ENCODE peak calls at places on chromosomes 5 and 9, in nine cellular contexts. One of them, this sample, is unnamed. For H3K4me1, the result is how much of the 10 kb centered on the place peaks cover.

GRCh38 chr5:139222346-139222745 is 24.2 kb upstream of the SIL1 start:
- DNase-seq in fibroblast of lung: no peak
- DNase-seq in cardiac muscle cell: no peak
- DNase-seq in adipocyte: no peak
- DNase-seq in heart left ventricle: no peak
- DNase-seq in mammary epithelial cell: no peak
- DNase-seq in PC-9: no peak
- DNase-seq in body of pancreas: no peak
- DNase-seq in endodermal cell: no peak
- DNase-seq in this sample: no peak

GRCh38 chr5:139710370-139711066 is 62.4 kb downstream of the CXXC5 start:
- DNase-seq in fibroblast of lung: peak
- DNase-seq in cardiac muscle cell: peak
- DNase-seq in adipocyte: peak
- DNase-seq in heart left ventricle: peak
- DNase-seq in mammary epithelial cell: peak
- DNase-seq in PC-9: no peak
- DNase-seq in body of pancreas: peak
- DNase-seq in endodermal cell: peak
- DNase-seq in this sample: peak

GRCh38 chr9:137678202-137678601 is 59.4 kb downstream of the EHMT1 start:
- DNase-seq in fibroblast of lung: no peak
- DNase-seq in cardiac muscle cell: no peak
- DNase-seq in adipocyte: no peak
- DNase-seq in heart left ventricle: no peak
- DNase-seq in mammary epithelial cell: no peak
- DNase-seq in PC-9: no peak
- DNase-seq in body of pancreas: no peak
- DNase-seq in endodermal cell: no peak
- DNase-seq in this sample: no peak

GRCh38 chr9:121784706-121785426 is 133.4 kb downstream of the DAB2IP start:
- DNase-seq in fibroblast of lung: no peak
- DNase-seq in cardiac muscle cell: no peak
- DNase-seq in adipocyte: peak
- DNase-seq in heart left ventricle: peak
- DNase-seq in mammary epithelial cell: no peak
- DNase-seq in PC-9: no peak
- DNase-seq in body of pancreas: no peak
- DNase-seq in endodermal cell: peak
- DNase-seq in this sample: no peak

GRCh38 chr9:130298663-130299279 is 33.2 kb downstream of the HMCN2 start:
- DNase-seq in fibroblast of lung: no peak
- DNase-seq in cardiac muscle cell: peak
- DNase-seq in adipocyte: peak
- DNase-seq in heart left ventricle: no peak
- DNase-seq in mammary epithelial cell: no peak
- DNase-seq in PC-9: no peak
- DNase-seq in body of pancreas: no peak
- DNase-seq in endodermal cell: peak
- DNase-seq in this sample: no peak

GRCh38 chr5:129431406-129431805 is 28.7 kb upstream of the ADAMTS19 start:
- DNase-seq in fibroblast of lung: no peak
- DNase-seq in cardiac muscle cell: no peak
- DNase-seq in adipocyte: no peak
- DNase-seq in heart left ventricle: no peak
- DNase-seq in mammary epithelial cell: no peak
- DNase-seq in PC-9: no peak
- DNase-seq in body of pancreas: no peak
- DNase-seq in endodermal cell: no peak
- DNase-seq in this sample: no peak

GRCh38 chr9:96867282-96867814 is 13.0 kb upstream of the ZNF782 start:
- DNase-seq in fibroblast of lung: no peak
- DNase-seq in cardiac muscle cell: no peak
- DNase-seq in adipocyte: no peak
- DNase-seq in heart left ventricle: no peak
- DNase-seq in mammary epithelial cell: no peak
- DNase-seq in PC-9: no peak
- DNase-seq in body of pancreas: no peak
- DNase-seq in endodermal cell: no peak
- DNase-seq in this sample: no peak

GRCh38 chr9:132560604-132561304 is 21.7 kb upstream of the BARHL1 start:
- DNase-seq in fibroblast of lung: no peak
- DNase-seq in cardiac muscle cell: peak
- DNase-seq in adipocyte: no peak
- DNase-seq in heart left ventricle: no peak
- DNase-seq in mammary epithelial cell: no peak
- DNase-seq in PC-9: no peak
- DNase-seq in body of pancreas: no peak
- DNase-seq in endodermal cell: no peak
- DNase-seq in this sample: no peak

GRCh38 chr5:59746261-59746765 is 147.2 kb downstream of the PDE4D start:
- DNase-seq in fibroblast of lung: peak
- DNase-seq in cardiac muscle cell: no peak
- DNase-seq in adipocyte: peak
- DNase-seq in heart left ventricle: no peak
- DNase-seq in mammary epithelial cell: peak
- DNase-seq in PC-9: peak
- DNase-seq in body of pancreas: no peak
- DNase-seq in endodermal cell: no peak
- DNase-seq in this sample: no peak

GRCh38 chr9:95425910-95426551 is 90.7 kb downstream of the PTCH1 start:
- DNase-seq in fibroblast of lung: peak
- DNase-seq in cardiac muscle cell: peak
- DNase-seq in adipocyte: peak
- DNase-seq in heart left ventricle: no peak
- DNase-seq in mammary epithelial cell: peak
- DNase-seq in PC-9: no peak
- DNase-seq in body of pancreas: peak
- DNase-seq in endodermal cell: peak
- DNase-seq in this sample: no peak

GRCh38 chr5:137632716-137633115 is 103.2 kb downstream of the KLHL3 start:
- DNase-seq in fibroblast of lung: peak
- DNase-seq in cardiac muscle cell: no peak
- DNase-seq in adipocyte: peak
- DNase-seq in heart left ventricle: no peak
- DNase-seq in mammary epithelial cell: no peak
- DNase-seq in PC-9: no peak
- DNase-seq in body of pancreas: no peak
- DNase-seq in endodermal cell: no peak
- DNase-seq in this sample: no peak

GRCh38 chr9:37371565-37372464 is 50.7 kb upstream of the GRHPR start:
- DNase-seq in fibroblast of lung: no peak
- DNase-seq in cardiac muscle cell: no peak
- DNase-seq in adipocyte: peak
- DNase-seq in heart left ventricle: no peak
- DNase-seq in mammary epithelial cell: no peak
- DNase-seq in PC-9: no peak
- DNase-seq in body of pancreas: no peak
- DNase-seq in endodermal cell: no peak
- DNase-seq in this sample: no peak
- H3K4me3 ChIP-seq in fibroblast of lung: no peak
- H3K4me3 ChIP-seq in cardiac muscle cell: no peak
- H3K4me3 ChIP-seq in adipocyte: no peak
- H3K4me3 ChIP-seq in heart left ventricle: no peak
- H3K4me3 ChIP-seq in mammary epithelial cell: no peak
- H3K4me3 ChIP-seq in PC-9: no peak
- H3K4me3 ChIP-seq in body of pancreas: no peak
- H3K4me3 ChIP-seq in endodermal cell: no peak
- H3K4me3 ChIP-seq in this sample: no peak

DNA sequence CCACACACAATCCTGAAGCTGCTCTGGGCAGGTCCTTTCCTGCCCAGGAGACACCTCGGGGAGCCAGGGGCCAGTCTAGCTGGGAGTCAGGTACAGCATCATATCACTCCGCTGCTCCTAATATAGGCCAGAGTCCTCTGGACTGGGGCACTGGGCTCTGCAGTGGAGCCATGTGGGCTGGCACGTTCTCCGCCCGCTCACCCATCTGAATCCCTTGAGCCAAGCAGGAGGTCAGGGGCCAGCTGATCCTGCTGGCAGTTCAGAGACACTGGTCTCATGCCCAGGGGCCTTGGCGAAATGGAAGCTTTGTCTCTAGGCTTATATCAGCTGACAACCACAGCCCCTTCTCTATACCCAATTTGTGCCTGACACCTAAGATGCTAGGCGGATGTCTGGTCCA is 9.3 kb upstream of the CORO2A start:
- DNase-seq in fibroblast of lung: no peak
- DNase-seq in cardiac muscle cell: no peak
- DNase-seq in adipocyte: no peak
- DNase-seq in heart left ventricle: no peak
- DNase-seq in mammary epithelial cell: no peak
- DNase-seq in PC-9: no peak
- DNase-seq in body of pancreas: no peak
- DNase-seq in endodermal cell: no peak
- DNase-seq in this sample: no peak
- H3K4me1 ChIP-seq in fibroblast of lung: under half
- H3K4me1 ChIP-seq in cardiac muscle cell: under half
- H3K4me1 ChIP-seq in adipocyte: under half
- H3K4me1 ChIP-seq in heart left ventricle: under half
- H3K4me1 ChIP-seq in mammary epithelial cell: under half
- H3K4me1 ChIP-seq in PC-9: under half
- H3K4me1 ChIP-seq in body of pancreas: under half
- H3K4me1 ChIP-seq in endodermal cell: under half
- H3K4me1 ChIP-seq in this sample: under half

GRCh38 chr5:93594591-93595419 is 11.8 kb downstream of the NR2F1 start:
- DNase-seq in fibroblast of lung: peak
- DNase-seq in cardiac muscle cell: no peak
- DNase-seq in adipocyte: no peak
- DNase-seq in heart left ventricle: no peak
- DNase-seq in mammary epithelial cell: no peak
- DNase-seq in PC-9: no peak
- DNase-seq in body of pancreas: no peak
- DNase-seq in endodermal cell: peak
- DNase-seq in this sample: no peak
- H3K4me3 ChIP-seq in fibroblast of lung: no peak
- H3K4me3 ChIP-seq in cardiac muscle cell: no peak
- H3K4me3 ChIP-seq in adipocyte: no peak
- H3K4me3 ChIP-seq in heart left ventricle: no peak
- H3K4me3 ChIP-seq in mammary epithelial cell: no peak
- H3K4me3 ChIP-seq in PC-9: no peak
- H3K4me3 ChIP-seq in body of pancreas: no peak
- H3K4me3 ChIP-seq in endodermal cell: peak
- H3K4me3 ChIP-seq in this sample: no peak

GRCh38 chr5:1431896-1432295 is 13.3 kb downstream of the SLC6A3 start:
- DNase-seq in fibroblast of lung: no peak
- DNase-seq in cardiac muscle cell: no peak
- DNase-seq in adipocyte: no peak
- DNase-seq in heart left ventricle: no peak
- DNase-seq in mammary epithelial cell: no peak
- DNase-seq in PC-9: no peak
- DNase-seq in body of pancreas: peak
- DNase-seq in endodermal cell: no peak
- DNase-seq in this sample: no peak
- H3K4me1 ChIP-seq in fibroblast of lung: under half
- H3K4me1 ChIP-seq in cardiac muscle cell: under half
- H3K4me1 ChIP-seq in adipocyte: under half
- H3K4me1 ChIP-seq in heart left ventricle: under half
- H3K4me1 ChIP-seq in mammary epithelial cell: under half
- H3K4me1 ChIP-seq in PC-9: under half
- H3K4me1 ChIP-seq in body of pancreas: under half
- H3K4me1 ChIP-seq in endodermal cell: under half
- H3K4me1 ChIP-seq in this sample: under half

DNA sequence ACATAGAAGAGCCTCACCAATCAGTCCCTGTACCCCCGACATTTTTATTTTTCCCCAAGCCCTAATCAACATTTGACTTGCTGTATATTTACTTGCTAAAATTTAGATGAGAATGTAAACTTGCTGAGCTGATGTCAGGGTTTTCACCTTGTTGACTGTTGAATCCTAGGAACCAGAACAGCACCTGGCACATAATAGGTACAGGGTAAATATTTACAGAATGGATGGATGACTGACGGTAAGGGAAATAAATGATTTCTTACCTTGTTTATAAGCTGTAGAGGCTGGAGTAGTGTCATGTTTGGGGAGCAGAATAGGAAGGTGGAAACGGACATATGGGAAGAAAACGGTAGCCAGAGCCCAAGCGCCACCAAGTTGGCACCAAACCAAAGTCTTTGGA is 107.0 kb upstream of the NUDT12 start:
- DNase-seq in fibroblast of lung: no peak
- DNase-seq in cardiac muscle cell: no peak
- DNase-seq in adipocyte: no peak
- DNase-seq in heart left ventricle: no peak
- DNase-seq in mammary epithelial cell: no peak
- DNase-seq in PC-9: no peak
- DNase-seq in body of pancreas: peak
- DNase-seq in endodermal cell: no peak
- DNase-seq in this sample: no peak
- H3K4me3 ChIP-seq in fibroblast of lung: no peak
- H3K4me3 ChIP-seq in cardiac muscle cell: no peak
- H3K4me3 ChIP-seq in adipocyte: no peak
- H3K4me3 ChIP-seq in heart left ventricle: no peak
- H3K4me3 ChIP-seq in mammary epithelial cell: no peak
- H3K4me3 ChIP-seq in PC-9: no peak
- H3K4me3 ChIP-seq in body of pancreas: no peak
- H3K4me3 ChIP-seq in endodermal cell: no peak
- H3K4me3 ChIP-seq in this sample: no peak

GRCh38 chr5:179765400-179765799 is 28.4 kb upstream of the LTC4S start:
- DNase-seq in fibroblast of lung: peak
- DNase-seq in cardiac muscle cell: no peak
- DNase-seq in adipocyte: peak
- DNase-seq in heart left ventricle: peak
- DNase-seq in mammary epithelial cell: peak
- DNase-seq in PC-9: no peak
- DNase-seq in body of pancreas: no peak
- DNase-seq in endodermal cell: no peak
- DNase-seq in this sample: no peak
- H3K4me1 ChIP-seq in fibroblast of lung: under half
- H3K4me1 ChIP-seq in cardiac muscle cell: under half
- H3K4me1 ChIP-seq in adipocyte: half or more
- H3K4me1 ChIP-seq in heart left ventricle: under half
- H3K4me1 ChIP-seq in mammary epithelial cell: under half
- H3K4me1 ChIP-seq in PC-9: under half
- H3K4me1 ChIP-seq in body of pancreas: half or more
- H3K4me1 ChIP-seq in endodermal cell: under half
- H3K4me1 ChIP-seq in this sample: under half

This sample was measured in CD8-positive, alpha-beta T cell.